ENCODE peak calls at places on chromosomes 4 and X, in five cellular contexts. A, P, C, R and Y are unnamed samples.

GRCh38 chr4:60683357-60683756 is 516.8 kb upstream of the ADGRL3 start:
- DNase-seq in A (no peak), P (no peak), C (peak), R (no peak), Y (no peak)

GRCh38 chrX:119516157-119516702 is 48.0 kb downstream of the SLC25A5 start:
- DNase-seq in A (no peak), P (no peak), C (peak), R (no peak), Y (peak)

GRCh38 chr4:174555793-174556630 is 33.7 kb upstream of the HPGD start:
- DNase-seq in A (no peak), P (no peak), C (no peak), R (no peak), Y (no peak)

GRCh38 chr4:71472946-71473345 is 134.1 kb downstream of the SLC4A4 start:
- DNase-seq in A (no peak), P (no peak), C (peak), R (no peak), Y (no peak)

GRCh38 chr4:7559741-7560376 is 125.1 kb upstream of the PSAPL1 start:
- DNase-seq in A (no peak), P (no peak), C (no peak), R (no peak), Y (no peak)

GRCh38 chrX:9586992-9587392 is 122.1 kb downstream of the TBL1X start:
- DNase-seq in A (no peak), P (no peak), C (no peak), R (peak), Y (no peak)

GRCh38 chr4:139630991-139631390 is 34.6 kb upstream of the MGST2 start:
- DNase-seq in A (no peak), P (no peak), C (no peak), R (no peak), Y (no peak)

GRCh38 chrX:115693476-115693875 is 132.5 kb downstream of the PLS3 start:
- DNase-seq in A (no peak), P (no peak), C (no peak), R (no peak), Y (no peak)

GRCh38 chr4:16607241-16607640 is 291.2 kb downstream of the LDB2 start:
- DNase-seq in A (no peak), P (no peak), C (no peak), R (no peak), Y (no peak)

GRCh38 chrX:43882294-43882681 is at the start of gene MAOB:
- DNase-seq in A (peak), P (peak), C (no peak), R (peak), Y (no peak)

GRCh38 chrX:129833153-129834004 is 10.3 kb downstream of the ZDHHC9 start:
- DNase-seq in A (no peak), P (no peak), C (no peak), R (no peak), Y (no peak)

GRCh38 chr4:57094482-57095223 is 15.5 kb downstream of the IGFBP7 start:
- DNase-seq in A (no peak), P (no peak), C (peak), R (no peak), Y (no peak)

DNA sequence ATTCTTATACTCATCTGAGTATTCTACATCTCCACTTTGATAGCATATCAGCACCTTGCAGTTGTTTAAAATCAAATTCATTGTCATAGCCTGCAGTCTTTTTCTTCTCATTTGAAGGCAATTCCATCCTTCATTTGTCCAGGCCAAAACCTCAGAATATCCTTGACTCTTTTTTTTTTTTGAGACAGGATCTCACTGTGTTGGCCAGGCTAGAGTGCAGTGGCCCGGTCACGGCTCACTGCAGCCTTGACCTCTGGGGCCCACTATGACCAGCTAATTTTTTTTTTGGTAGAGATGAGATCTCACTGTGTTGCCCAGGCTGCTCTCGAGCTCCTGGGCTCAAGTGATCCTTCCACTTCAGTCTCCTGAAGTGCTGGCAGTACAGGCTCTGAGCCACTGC is 2.6 kb downstream of the MRPL1 start:
- DNase-seq in A (no peak), P (no peak), C (no peak), R (no peak), Y (no peak)
- H3K4me3 ChIP-seq in A (no peak), P (no peak), C (no peak), R (no peak), Y (no peak)

DNA sequence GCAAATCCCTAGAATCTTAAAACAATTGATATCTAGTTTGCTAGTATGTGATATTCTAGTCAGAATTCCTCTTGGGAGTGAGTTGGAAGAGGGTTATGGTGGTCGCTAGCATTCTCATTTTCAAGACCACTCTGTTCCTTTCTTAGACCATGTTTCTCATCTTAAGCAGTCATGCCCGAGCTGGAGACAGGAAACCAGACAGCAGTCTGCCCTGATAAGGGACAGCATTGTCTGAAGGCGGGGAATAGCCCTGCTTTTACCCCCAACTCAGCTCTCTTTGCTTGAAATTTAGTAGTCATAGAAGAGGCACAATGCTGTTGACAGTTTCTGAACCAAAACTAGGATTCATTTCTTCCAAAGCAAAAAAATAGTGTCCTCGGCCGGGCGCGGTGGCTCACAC is 5.2 kb downstream of the KLF3 start:
- DNase-seq in A (no peak), P (no peak), C (no peak), R (no peak), Y (no peak)
- H3K4me3 ChIP-seq in A (no peak), P (peak), C (no peak), R (peak), Y (no peak)

DNA sequence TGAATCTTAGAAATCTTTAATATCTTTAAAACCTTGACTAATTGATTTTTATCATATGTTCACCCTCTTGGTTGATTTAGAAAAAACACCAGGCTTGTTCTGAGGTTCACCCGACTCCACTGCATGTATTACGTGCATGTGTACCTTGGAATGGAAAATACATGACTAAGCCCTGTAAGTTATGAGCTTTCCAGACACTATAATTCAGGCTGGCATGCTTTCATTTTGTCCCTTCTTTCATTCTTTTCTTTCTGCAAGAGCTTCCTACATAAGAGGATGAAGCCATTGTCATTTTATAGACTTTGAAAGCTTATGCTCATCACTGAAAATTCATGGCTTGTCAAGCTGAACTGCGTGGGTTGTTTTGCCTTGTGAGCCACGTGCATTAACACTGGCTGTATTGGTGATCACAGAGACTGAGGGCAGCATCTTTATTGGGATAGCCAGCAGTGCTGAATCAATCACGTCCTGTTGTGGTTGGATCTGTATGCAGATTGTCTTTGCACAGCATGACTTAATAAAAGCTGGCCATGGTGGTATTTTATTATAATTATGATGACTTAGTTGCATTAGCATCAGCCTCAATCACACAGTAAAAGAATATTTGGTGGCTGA is 141.9 kb downstream of the SLIT2 start:
- DNase-seq in A (no peak), P (no peak), C (no peak), R (no peak), Y (no peak)
- H3K4me3 ChIP-seq in A (no peak), P (no peak), C (no peak), R (peak), Y (no peak)

GRCh38 chr4:159048166-159048886 is 54.6 kb upstream of the RAPGEF2 start:
- DNase-seq in A (peak), P (peak), C (peak), R (peak), Y (no peak)
- H3K4me3 ChIP-seq in A (no peak), P (peak), C (peak), R (peak), Y (no peak)

GRCh38 chr4:118894034-118894433 is 5.4 kb downstream of the SYNPO2 start:
- DNase-seq in A (no peak), P (no peak), C (no peak), R (no peak), Y (no peak)

GRCh38 chr4:118898684-118899138 is 10.1 kb downstream of the SYNPO2 start:
- DNase-seq in A (no peak), P (peak), C (no peak), R (peak), Y (no peak)

DNA sequence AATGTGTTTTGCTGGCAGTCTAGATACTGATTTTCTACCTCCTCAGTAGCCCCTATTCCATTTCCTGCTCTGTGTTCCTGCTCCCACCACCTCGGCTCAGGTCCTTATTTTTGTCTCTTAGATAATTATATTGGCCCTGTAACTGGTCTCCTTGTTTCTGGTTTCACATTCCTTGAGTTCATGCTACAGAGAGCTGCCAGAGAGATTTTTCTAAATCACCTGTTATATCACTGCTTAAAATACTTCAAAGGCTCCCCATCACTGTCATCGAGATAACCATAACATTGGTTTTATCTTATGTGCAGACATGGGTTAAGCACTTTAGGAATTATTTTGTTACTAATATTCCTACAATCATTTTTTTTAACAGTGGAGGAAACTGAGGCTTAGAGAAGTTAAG is 9.6 kb downstream of the SYNPO2 start:
- DNase-seq in A (no peak), P (no peak), C (no peak), R (no peak), Y (no peak)
- H3K4me3 ChIP-seq in A (no peak), P (peak), C (no peak), R (peak), Y (no peak)

GRCh38 chr4:169244210-169244609 is 26.5 kb downstream of the SH3RF1 start:
- DNase-seq in A (no peak), P (no peak), C (peak), R (no peak), Y (no peak)
- H3K4me3 ChIP-seq in A (no peak), P (no peak), C (no peak), R (no peak), Y (no peak)

GRCh38 chrX:104270212-104270611 is 15.5 kb upstream of the ESX1 start:
- DNase-seq in A (no peak), P (no peak), C (no peak), R (no peak), Y (no peak)

DNA sequence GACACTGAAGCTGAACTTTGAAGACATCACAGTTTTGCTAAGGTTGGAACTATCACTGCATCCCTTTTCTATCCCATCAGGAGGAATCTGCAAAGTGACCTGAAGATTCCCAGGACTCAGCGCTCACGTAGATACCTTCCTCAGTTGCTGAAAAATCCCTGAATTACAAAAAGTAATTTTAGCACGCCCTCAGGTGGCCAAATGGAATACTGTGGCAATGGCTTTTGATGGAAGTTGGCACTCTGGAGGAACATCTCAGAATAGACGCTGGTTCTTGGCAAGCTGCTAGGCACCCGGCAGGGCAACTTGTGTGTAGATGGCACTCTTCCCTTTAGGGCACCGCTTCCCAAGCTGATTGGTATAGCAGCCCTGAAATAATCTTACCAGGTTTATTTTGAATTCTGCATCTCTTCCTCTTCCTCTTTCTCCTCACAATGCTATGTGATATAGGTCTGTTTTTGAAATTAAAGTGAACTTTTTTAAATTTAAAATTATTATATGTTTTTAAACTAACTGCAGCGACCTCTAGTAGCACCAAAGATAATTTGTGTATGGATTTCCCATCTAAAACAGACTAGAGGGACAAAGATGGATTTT is 16.3 kb upstream of the ESX1 start:
- DNase-seq in A (peak), P (peak), C (peak), R (peak), Y (peak)
- H3K4me3 ChIP-seq in A (no peak), P (peak), C (no peak), R (no peak), Y (peak)